ENCODE peak calls at places on chromosomes 5 and 9, in nine cellular contexts. D is osteocyte; Z is GM12878; T is HFF-Myc; S is heart left ventricle; I is CD4-positive, alpha-beta T cell; R is colonic mucosa; C is activated B cell treated with CpG ODN at 0.5 μM for 24 hours; Q is pancreas. O is an unnamed sample.

GRCh38 chr5:152288499-152288898 is 116.6 kb downstream of the NMUR2 start:
- DNase-seq in T (no peak), I (no peak), Z (no peak), R (no peak), D (no peak), S (peak; percentile 77), Q (no peak), C (no peak), O (no peak)

GRCh38 chr9:74858753-74859414 is 28.8 kb downstream of the TRPM6 start:
- DNase-seq in S (no peak), C (no peak), D (no peak), Q (no peak), R (no peak), I (no peak), T (no peak), Z (no peak), O (no peak)

GRCh38 chr5:67494186-67494842 is 297.7 kb upstream of the CD180 start:
- DNase-seq in D (no peak), Q (no peak), R (no peak), T (no peak), I (no peak), S (no peak), C (no peak), Z (no peak), O (no peak)

GRCh38 chr9:101514056-101514455 is 19.6 kb upstream of the RNF20 start:
- DNase-seq in Q (no peak), C (no peak), I (no peak), T (no peak), Z (no peak), R (no peak), D (no peak), S (no peak), O (no peak)

GRCh38 chr5:178336889-178337785 is 104.5 kb upstream of the PHYKPL start:
- DNase-seq in Q (no peak), T (no peak), C (no peak), S (peak; percentile 49), R (no peak), D (no peak), I (no peak), Z (no peak), O (no peak)

GRCh38 chr9:137293482-137294090 is 8.5 kb downstream of the NRARP start:
- DNase-seq in C (no peak), S (no peak), I (no peak), D (no peak), Q (peak; percentile 89), T (no peak), R (peak; percentile 89), Z (no peak), O (no peak)

GRCh38 chr5:174837919-174838902 is 113.8 kb downstream of the MSX2 start:
- DNase-seq in C (no peak), I (no peak), T (peak; percentile 81), S (no peak), Z (no peak), Q (peak; percentile 4), D (no peak), R (peak; percentile 22), O (no peak)

GRCh38 chr5:73376618-73377170 is 71.9 kb downstream of the FOXD1 start:
- DNase-seq in C (no peak), T (no peak), I (no peak), D (no peak), Q (no peak), R (no peak), Z (no peak), S (no peak), O (no peak)

GRCh38 chr5:113675166-113675565 is 161.7 kb downstream of the YTHDC2 start:
- DNase-seq in Z (no peak), S (no peak), R (no peak), Q (no peak), D (no peak), T (no peak), C (no peak), I (no peak), O (no peak)

GRCh38 chr5:113678202-113678601 is 164.7 kb downstream of the YTHDC2 start:
- DNase-seq in Q (no peak), S (no peak), D (no peak), T (no peak), I (no peak), Z (no peak), C (no peak), R (no peak), O (no peak)

DNA sequence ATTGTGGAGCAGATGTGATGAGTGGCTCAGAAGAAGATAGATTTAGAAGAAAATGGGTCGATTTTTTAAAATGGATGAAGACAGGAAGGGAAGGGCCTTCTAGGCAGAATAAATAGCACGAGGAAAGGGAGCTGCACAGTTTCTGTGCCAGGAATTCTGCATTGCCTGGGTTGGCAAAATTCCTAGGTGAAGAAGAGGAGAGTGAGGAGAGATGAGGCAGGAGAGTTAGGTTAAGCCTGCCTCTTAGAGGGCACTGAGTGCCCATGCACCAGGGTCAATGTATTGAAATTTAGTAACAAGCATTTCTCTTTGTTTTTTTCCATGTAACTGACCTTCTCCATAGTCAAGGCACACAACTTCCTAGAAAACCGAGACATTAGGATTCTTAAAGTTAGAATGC is 159.5 kb downstream of the YTHDC2 start:
- DNase-seq in Z (no peak), R (no peak), D (no peak), C (no peak), I (no peak), Q (no peak), T (no peak), S (no peak), O (no peak)
- TF ChIP-seq CTCF in Z (no peak), R (no peak), D (no peak), C (no peak), I (no peak), Q (no peak), T (no peak), S (no peak), O (no peak)

DNA sequence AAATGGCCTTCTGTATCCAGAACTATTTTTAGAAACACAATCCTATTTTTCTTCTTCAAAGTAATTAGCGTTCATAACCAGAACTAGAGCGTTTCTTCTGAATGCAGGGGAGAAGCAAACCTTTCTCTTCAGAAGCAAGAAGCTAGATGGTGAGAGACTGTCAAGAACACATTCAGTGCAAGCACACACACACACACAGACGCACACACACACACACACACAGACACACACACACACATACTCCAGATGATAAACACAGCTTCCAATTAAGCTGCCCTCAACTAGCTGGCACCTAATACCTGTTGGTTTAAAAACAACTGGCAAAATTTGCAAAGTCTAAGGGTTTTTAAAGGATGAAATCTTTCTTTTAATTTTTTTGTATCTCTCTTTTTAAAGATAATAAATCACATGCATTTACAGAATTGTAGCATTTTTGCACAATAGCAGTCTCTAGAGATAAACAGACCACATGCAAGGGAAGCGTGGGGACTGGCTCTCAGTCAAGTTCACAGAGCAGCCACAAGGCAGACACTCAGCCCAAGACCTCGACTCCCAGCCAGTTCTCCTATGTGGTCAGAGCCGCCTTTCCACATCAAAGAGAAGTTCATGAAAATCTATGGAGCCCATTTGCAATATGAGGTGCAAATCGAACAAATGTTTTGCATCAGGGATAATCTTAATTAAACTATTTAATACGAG is 138.5 kb downstream of the TTLL11 start:
- DNase-seq in R (no peak), C (no peak), S (no peak), Q (no peak), Z (no peak), I (no peak), T (no peak), D (no peak), O (no peak)
- TF ChIP-seq CTCF in R (no peak), C (no peak), S (no peak), Q (no peak), Z (no peak), I (no peak), T (no peak), D (no peak), O (no peak)

DNA sequence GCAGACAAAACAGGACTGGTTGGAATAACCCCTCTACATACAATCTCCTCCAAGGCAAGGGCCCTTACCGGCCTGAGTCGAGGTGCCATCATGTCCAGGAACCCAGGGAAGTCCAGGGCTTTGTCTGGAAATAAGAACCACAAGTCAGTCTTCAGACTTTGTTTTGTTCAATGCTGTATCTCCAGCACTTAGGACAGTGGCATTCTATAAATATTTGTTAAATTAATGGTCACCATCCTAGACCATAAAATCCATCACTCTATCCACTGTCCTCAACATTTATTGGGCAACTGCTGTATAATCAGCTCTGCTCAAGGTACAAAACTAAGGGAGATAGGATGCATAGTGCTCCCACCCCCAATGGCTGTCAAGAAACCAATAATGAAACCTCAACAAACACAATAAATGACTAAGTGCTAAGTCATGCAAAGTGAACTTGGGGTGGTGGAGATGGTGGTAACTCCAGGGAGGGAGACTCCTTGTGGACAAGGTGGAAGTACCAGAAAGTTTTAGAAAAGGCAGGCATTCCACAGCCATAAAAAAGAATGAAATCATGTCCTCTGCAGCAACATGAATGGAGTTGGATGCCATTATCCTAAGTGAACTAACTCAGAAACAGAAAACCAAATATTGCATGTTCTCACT is 5.0 kb downstream of the RELL2 start:
- DNase-seq in Q (no peak), C (no peak), I (no peak), D (no peak), T (no peak), S (no peak), Z (no peak), R (no peak), O (no peak)
- TF ChIP-seq CTCF in Q (no peak), C (no peak), I (no peak), D (peak; percentile 19), T (peak; percentile 35), S (no peak), Z (no peak), R (no peak), O (no peak)

GRCh38 chr5:94888674-94889073 is 270.2 kb downstream of the SLF1 start:
- DNase-seq in I (no peak), R (no peak), Q (no peak), Z (no peak), T (no peak), D (no peak), C (no peak), S (no peak), O (no peak)

GRCh38 chr5:94891565-94892362 is 273.3 kb downstream of the SLF1 start:
- DNase-seq in C (no peak), I (no peak), Z (no peak), R (no peak), S (no peak), D (no peak), T (no peak), Q (no peak), O (no peak)

GRCh38 chr5:94890907-94891306 is 272.4 kb downstream of the SLF1 start:
- DNase-seq in T (no peak), R (no peak), D (no peak), C (no peak), Q (no peak), Z (no peak), S (no peak), I (no peak), O (no peak)

DNA sequence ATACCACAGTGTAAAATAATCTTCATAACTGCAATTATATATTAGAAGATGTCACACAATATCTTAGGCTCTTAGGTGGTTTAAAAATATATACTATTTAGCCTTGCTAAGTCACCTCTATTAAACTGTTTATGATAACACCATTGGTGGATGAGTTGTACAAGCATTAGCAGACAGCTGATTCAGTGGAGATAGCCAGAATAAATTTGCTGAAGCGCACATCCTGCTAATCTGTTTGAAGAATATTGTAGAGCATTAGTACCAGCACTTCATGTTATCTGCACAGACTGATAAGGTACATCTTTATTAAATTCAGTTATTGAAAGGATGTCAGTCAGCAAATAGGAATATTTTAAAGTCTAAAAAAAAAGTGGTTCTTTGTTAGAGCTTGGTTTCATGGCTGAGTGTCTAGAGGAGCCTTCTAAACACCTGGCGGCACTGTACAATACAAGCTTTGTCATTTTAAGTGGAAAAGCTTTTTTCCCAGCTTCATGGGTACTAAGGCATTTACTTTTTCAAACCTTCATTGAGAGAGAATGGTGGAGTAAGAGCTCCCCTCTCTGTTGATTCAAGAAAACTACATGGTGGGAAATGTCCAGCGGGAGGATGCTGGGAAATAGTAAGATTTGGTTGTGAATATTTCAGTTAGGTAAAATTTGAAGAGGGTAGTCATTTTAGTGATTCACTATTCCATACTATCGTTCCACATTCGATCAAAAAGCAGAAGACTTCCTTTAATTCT is 275.1 kb downstream of the SLF1 start:
- DNase-seq in C (no peak), I (no peak), T (no peak), Z (no peak), S (no peak), Q (no peak), D (no peak), R (no peak), O (no peak)
- TF ChIP-seq CTCF in C (no peak), I (no peak), T (peak; percentile 5), Z (peak; percentile 11), S (peak; percentile 32), Q (no peak), D (peak; percentile 47), R (no peak), O (no peak)